ENCODE peak calls at places on chromosomes 11 and 22, in five cellular contexts. U is lower lobe of right lung, B is psoas muscle, G is testis, A is endothelial cell of umbilical vein. W is an unnamed sample.

GRCh38 chr11:126282361-126282741 is 542 bp upstream of the TIRAP start:
- DNase-seq in U (no peak), B (peak), G (peak), A (no peak), W (peak)

GRCh38 chr11:110219011-110219785 is 77.2 kb downstream of the RDX start:
- DNase-seq in U (no peak), B (no peak), G (no peak), A (no peak), W (no peak)

GRCh38 chr11:393219-394033 is 583 bp upstream of the PKP3 start:
- DNase-seq in U (peak), B (no peak), G (no peak), A (no peak), W (no peak)

GRCh38 chr11:9399466-9399865 is 15.0 kb downstream of the IPO7 start:
- DNase-seq in U (no peak), B (no peak), G (no peak), A (no peak), W (no peak)

GRCh38 chr11:57214494-57214893 is 22.6 kb downstream of the APLNR start:
- DNase-seq in U (no peak), B (no peak), G (no peak), A (no peak), W (no peak)

GRCh38 chr22:44505796-44506354 is 7.8 kb upstream of the RTL6 start:
- DNase-seq in U (no peak), B (no peak), G (no peak), A (no peak), W (no peak)

GRCh38 chr11:119684361-119685072 is 44.5 kb downstream of the NECTIN1 start:
- DNase-seq in U (no peak), B (no peak), G (no peak), A (peak), W (no peak)

GRCh38 chr22:29310863-29311339 is 4.5 kb downstream of the GAS2L1 start:
- DNase-seq in U (peak), B (peak), G (peak), A (peak), W (peak)

GRCh38 chr11:11288972-11289616 is 64.0 kb downstream of the CSNK2A3 start:
- DNase-seq in U (no peak), B (no peak), G (no peak), A (no peak), W (no peak)

GRCh38 chr11:102279641-102280170 is 37.6 kb upstream of the BIRC3 start:
- DNase-seq in U (no peak), B (no peak), G (peak), A (peak), W (no peak)

GRCh38 chr11:9858822-9859221 is 194.9 kb downstream of the SWAP70 start:
- DNase-seq in U (no peak), B (no peak), G (no peak), A (peak), W (no peak)

GRCh38 chr22:49107561-49107960 is 720.1 kb downstream of the BRD1 start:
- DNase-seq in U (no peak), B (no peak), G (no peak), A (no peak), W (no peak)

GRCh38 chr11:47330002-47330911 is 22.2 kb downstream of the MYBPC3 start:
- DNase-seq in U (peak), B (no peak), G (no peak), A (peak), W (peak)

GRCh38 chr22:38423512-38424503 is 31.2 kb downstream of the KCNJ4 start:
- DNase-seq in U (no peak), B (no peak), G (no peak), A (no peak), W (no peak)

GRCh38 chr11:26944866-26945664 is 48.8 kb upstream of the FIBIN start:
- DNase-seq in U (no peak), B (no peak), G (no peak), A (no peak), W (no peak)

GRCh38 chr22:42368379-42369249 is 63.6 kb downstream of the NFAM1 start:
- DNase-seq in U (peak), B (peak), G (peak), A (no peak), W (peak)
- H3K4me3 ChIP-seq in U (peak), B (peak), G (peak), A (peak), W (peak)

DNA sequence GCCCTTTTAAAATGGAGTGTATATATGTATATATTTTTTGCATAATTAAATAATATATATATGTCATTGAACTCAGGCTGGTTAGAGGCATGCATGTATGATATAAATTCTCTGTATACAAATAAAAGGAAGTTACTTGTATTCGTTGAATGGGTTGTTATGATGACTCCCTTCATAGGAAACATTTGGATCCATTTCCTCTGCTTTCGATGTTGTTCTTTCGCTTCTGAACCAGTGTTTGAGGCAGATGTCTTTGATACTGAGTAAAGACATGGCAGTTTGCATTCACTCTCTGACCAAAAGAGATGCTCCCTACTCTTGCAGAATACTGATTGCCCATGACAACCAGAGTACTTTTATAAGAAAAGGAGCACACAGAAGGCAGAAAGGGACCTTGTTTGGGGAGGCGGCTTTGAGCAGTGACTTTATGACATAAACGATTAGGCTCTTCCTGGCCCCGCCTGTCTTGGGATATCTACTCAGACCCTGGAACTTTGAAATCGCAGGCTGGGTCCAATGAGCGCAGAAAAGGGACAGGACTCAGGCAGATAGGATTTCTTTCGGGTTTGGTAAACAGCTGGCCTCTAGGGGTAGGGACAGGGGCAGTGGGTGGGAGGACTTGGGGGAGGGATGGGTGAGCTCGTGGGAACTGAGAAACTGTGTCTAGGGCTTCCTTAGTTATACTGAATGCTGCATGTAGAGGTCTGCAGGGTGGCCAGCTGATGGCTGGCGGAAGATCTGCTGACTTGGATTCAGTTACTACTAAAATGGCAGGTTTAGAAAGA is 23.2 kb downstream of the TIMP3 start:
- DNase-seq in U (no peak), B (no peak), G (no peak), A (no peak), W (no peak)
- H3K4me3 ChIP-seq in U (no peak), B (no peak), G (no peak), A (no peak), W (no peak)

GRCh38 chr11:67413266-67413797 is 2.1 kb upstream of the CARNS1 start:
- DNase-seq in U (no peak), B (no peak), G (no peak), A (no peak), W (no peak)

GRCh38 chr11:67416416-67417335 is 1.2 kb downstream of the CARNS1 start:
- DNase-seq in U (peak), B (no peak), G (no peak), A (peak), W (peak)

GRCh38 chr11:67418476-67419281 is 3.2 kb downstream of the CARNS1 start:
- DNase-seq in U (no peak), B (peak), G (no peak), A (no peak), W (peak)

GRCh38 chr11:67417425-67417824 is 1.9 kb downstream of the CARNS1 start:
- DNase-seq in U (no peak), B (no peak), G (no peak), A (no peak), W (no peak)

DNA sequence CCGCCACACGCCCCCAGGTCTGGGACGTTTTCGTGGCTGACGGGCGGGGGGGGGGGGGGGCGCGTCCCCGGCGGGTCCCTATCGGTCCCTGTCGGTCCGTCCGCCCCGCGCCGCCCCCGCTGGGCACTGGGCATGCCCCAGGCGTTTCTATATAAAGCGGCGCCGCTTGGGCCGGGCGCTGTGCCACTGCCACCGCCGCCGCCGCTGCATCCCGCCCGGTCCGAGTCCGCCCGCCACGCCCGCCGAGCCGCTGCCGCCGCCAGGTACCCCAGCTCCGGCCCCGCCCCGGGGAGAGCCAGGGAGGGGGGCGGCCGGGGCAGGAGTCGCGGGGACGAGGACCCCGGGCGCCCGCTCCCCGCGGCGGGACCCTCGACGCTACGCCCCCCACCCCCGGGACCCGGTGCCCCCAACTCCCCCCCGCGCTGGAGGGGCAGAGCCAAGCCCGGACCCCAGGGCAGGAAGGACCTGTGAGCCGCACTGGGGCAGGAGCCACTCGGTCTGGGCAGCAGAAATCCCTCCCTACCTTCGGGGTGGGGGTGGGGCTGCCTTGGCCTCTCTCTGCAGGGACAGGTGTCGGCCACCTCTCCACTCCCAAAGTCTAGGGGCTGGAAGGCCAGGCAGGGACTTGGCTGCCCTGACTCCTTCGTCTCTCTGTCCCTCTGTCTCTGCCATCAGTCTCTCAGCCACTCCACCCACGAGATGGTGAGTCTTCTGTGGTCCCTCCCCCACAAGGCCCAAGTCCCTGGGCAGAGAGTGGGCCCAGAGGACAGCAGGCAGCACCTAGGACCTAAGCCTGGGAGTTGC is at the start of gene CARNS1:
- DNase-seq in U (no peak), B (no peak), G (no peak), A (no peak), W (peak)
- H3K4me3 ChIP-seq in U (peak), B (peak), G (no peak), A (no peak), W (no peak)

DNA sequence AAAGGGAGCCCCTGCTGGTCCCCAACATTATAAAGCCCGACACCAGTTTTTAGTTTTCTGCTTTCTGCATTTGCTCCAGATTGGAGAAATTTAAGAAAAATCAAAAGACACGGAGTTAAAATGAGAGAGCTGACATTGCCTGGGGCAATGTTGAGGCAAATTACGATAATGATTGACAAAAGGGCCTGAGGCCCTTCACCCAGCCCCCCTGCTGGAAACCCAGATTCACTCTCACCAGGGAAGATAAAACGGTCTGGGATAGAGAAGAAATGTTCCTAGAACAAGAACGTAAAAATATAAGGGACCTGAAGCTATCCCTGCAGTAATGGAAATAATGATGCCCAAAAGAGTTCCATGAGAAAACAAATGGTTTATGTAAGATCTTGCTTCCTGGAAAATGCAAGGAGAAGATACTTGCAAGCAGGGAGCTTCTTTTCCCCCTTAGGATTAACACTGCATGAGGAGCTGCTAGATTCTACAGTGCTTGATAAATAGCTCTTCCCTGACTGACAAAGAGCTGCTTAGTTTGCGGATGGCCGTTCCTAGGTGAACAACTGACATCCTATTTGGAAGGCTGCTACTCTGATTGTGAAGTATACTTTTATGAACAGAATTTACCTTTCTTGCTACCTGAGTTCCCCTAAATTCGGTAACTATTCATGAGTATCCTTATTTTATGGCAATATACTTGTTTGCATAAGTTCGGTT is 40.6 kb upstream of the GNAZ start:
- DNase-seq in U (no peak), B (no peak), G (no peak), A (no peak), W (no peak)
- H3K4me3 ChIP-seq in U (no peak), B (no peak), G (no peak), A (no peak), W (no peak)

DNA sequence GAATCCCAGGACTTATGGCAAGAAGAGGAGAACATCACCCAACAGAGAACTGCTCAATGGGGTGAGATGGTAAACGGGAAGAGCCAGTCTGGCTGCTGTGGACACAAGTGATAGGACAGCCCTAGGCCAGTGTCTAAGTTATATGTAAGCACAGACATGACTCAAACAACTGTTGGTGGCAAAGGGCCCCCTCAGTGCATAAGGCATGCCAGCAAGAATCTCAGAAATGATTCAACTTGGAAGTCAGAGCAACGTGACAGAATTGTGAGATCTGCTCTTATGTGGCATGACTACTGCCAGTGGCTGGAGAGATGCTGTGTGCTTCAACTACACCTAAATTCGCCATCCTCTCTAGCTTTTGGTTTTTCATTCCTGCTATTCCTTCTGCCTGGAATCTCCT is 7.4 kb downstream of the SLN start:
- DNase-seq in U (no peak), B (no peak), G (no peak), A (no peak), W (no peak)
- H3K4me3 ChIP-seq in U (no peak), B (no peak), G (no peak), A (no peak), W (no peak)

GRCh38 chr22:42938449-42938848 is 76.5 kb downstream of the PACSIN2 start:
- DNase-seq in U (no peak), B (no peak), G (no peak), A (no peak), W (peak)

GRCh38 chr22:42939941-42940653 is 74.9 kb downstream of the PACSIN2 start:
- DNase-seq in U (peak), B (no peak), G (no peak), A (peak), W (no peak)

GRCh38 chr22:42938976-42939375 is 76.0 kb downstream of the PACSIN2 start:
- DNase-seq in U (no peak), B (no peak), G (no peak), A (no peak), W (peak)

GRCh38 chr22:42939451-42939881 is 75.5 kb downstream of the PACSIN2 start:
- DNase-seq in U (no peak), B (no peak), G (no peak), A (peak), W (no peak)

DNA sequence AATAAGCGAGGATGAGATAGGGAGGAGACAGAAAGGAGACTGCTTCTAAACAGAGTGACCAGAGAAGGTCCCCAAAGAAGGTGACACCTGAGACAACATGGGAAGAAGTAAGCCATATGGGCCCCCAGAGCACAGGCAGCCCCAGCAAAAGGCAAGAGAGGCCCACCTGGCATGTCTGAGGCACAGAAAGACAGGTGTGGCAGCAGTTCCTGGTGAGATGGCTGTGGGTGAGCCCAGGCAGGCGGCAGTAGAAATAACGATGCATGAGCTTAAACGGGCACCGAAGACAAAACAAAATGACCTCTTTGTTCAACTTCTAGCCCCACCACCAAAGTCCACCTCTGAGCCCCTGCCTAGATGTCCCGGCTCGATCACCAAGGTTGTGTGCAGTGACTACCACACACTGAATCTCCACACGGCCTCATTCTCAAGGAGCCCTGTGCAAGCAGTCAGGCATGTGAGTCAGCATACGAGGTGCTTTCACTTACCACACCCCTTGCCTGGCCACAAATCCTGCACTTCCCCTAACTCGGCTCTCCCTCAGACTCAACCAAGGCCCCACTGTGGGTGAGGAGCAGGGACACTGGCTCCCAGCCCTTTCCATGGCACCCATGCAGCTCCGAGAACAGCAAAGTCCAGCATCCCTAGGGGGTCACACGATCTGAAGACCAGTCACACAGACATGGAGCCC is 77.6 kb downstream of the PACSIN2 start:
- DNase-seq in U (peak), B (peak), G (no peak), A (no peak), W (peak)
- H3K4me3 ChIP-seq in U (no peak), B (no peak), G (no peak), A (no peak), W (no peak)

DNA sequence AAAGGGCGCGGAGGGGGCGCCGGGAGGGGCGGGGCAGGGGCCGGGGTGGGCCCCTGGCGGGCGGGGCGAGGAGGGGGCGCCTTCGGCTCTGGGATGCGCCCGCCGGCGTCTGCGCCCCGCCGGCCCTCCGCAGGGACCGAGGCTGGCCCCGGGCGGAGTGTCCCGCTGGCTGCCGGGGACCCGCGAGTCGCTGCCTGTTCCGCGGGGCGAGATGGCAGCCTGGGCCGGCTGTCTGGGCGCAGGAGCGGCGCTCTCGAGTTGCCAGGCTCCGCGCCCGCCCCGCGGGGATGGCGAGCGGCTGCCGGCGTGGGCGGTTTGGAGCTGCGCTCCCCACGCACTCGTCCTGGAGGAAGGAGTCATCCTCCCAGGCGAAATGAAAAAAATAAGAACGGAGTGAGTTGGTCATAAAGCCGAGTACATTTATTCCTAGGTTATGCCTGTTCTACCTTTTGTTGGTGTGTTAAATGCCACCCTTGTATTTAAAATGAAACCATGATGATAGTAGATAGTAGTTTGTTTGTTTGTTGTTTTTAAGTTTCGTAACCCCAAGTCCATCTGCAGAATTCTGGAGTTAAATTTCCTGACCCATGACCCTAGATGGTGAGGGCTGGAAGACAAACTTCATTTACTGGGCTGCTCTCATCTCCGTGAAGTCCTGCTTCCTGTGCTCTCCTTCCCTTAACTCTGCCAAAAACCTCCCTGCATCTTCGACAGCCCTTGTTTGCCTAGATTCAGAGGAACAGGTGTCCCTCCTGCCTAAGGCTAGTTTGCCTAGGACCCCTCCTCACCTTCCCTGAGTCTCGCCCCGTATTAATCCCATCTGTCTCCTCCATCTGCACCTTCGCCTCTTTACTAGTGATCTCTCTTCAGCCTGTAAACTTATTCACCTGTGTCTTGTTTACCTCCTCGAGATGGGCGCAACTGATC is 32.8 kb downstream of the EIF3F start:
- DNase-seq in U (no peak), B (peak), G (peak), A (peak), W (peak)
- H3K4me3 ChIP-seq in U (peak), B (peak), G (peak), A (no peak), W (no peak)

GRCh38 chr11:45919276-45919675 is 1.6 kb upstream of the PEX16 start:
- DNase-seq in U (peak), B (peak), G (no peak), A (no peak), W (no peak)
- H3K4me3 ChIP-seq in U (no peak), B (no peak), G (no peak), A (no peak), W (no peak)

GRCh38 chr11:68128682-68129327 is 7.6 kb upstream of the CHKA start:
- DNase-seq in U (peak), B (peak), G (peak), A (peak), W (peak)
- H3K4me3 ChIP-seq in U (peak), B (peak), G (peak), A (peak), W (no peak)

GRCh38 chr11:121721961-121722360 is 269.2 kb upstream of the SORL1-AS1 start:
- DNase-seq in U (no peak), B (no peak), G (no peak), A (no peak), W (no peak)
- H3K4me3 ChIP-seq in U (peak), B (peak), G (peak), A (no peak), W (no peak)